ENCODE peak calls at places on chromosomes 13 and 19, in six cellular contexts. L is left lung, J is tibial artery, M is adrenal gland, Y is spleen, S is cardiac muscle cell. W is an unnamed sample. For H3K4me1, the result is how much of the 10 kb centered on the place peaks cover.

GRCh38 chr19:7742991-7743390 is 4.3 kb downstream of the CD209 start:
- DNase-seq in L (no peak), J (no peak), M (no peak), Y (peak), S (no peak), W (no peak)

GRCh38 chr19:18764591-18765051 is 26.5 kb downstream of the COMP start:
- DNase-seq in L (no peak), J (no peak), M (no peak), Y (no peak), S (no peak), W (no peak)

GRCh38 chr13:46947425-46948191 is 50.8 kb upstream of the HTR2A start:
- DNase-seq in L (no peak), J (no peak), M (no peak), Y (no peak), S (no peak), W (no peak)

GRCh38 chr19:6224308-6224675 is 55.5 kb downstream of the MLLT1 start:
- DNase-seq in L (peak), J (no peak), M (no peak), Y (no peak), S (no peak), W (no peak)

GRCh38 chr13:94454334-94454733 is 25.1 kb downstream of the DCT start:
- DNase-seq in L (no peak), J (no peak), M (no peak), Y (no peak), S (no peak), W (no peak)

GRCh38 chr13:30276178-30276577 is 31.2 kb downstream of the KATNAL1 start:
- DNase-seq in L (no peak), J (no peak), M (no peak), Y (no peak), S (no peak), W (no peak)

GRCh38 chr13:85586422-85586831 is 212.8 kb downstream of the SLITRK6 start:
- DNase-seq in L (no peak), J (no peak), M (no peak), Y (no peak), S (no peak), W (peak)

GRCh38 chr13:112071902-112072530 is 5.1 kb downstream of the SOX1 start:
- DNase-seq in L (no peak), J (no peak), M (no peak), Y (no peak), S (no peak), W (no peak)

GRCh38 chr13:40615619-40616018 is 50.8 kb downstream of the FOXO1 start:
- DNase-seq in L (no peak), J (no peak), M (no peak), Y (no peak), S (no peak), W (no peak)

GRCh38 chr19:6221878-6222746 is 57.7 kb downstream of the MLLT1 start:
- DNase-seq in L (peak), J (no peak), M (no peak), Y (peak), S (no peak), W (no peak)

GRCh38 chr13:106986033-106986484 is 418.1 kb upstream of the ARGLU1 start:
- DNase-seq in L (no peak), J (no peak), M (no peak), Y (no peak), S (peak), W (no peak)

GRCh38 chr19:29663861-29664752 is 1.2 kb upstream of the PLEKHF1 start:
- DNase-seq in L (peak), J (peak), M (no peak), Y (no peak), S (no peak), W (peak)

GRCh38 chr19:3210347-3211017 is 14.0 kb upstream of the CELF5 start:
- DNase-seq in L (peak), J (no peak), M (peak), Y (peak), S (peak), W (peak)

GRCh38 chr19:47613165-47614146 is 4.5 kb downstream of the BICRA start:
- DNase-seq in L (peak), J (no peak), M (no peak), Y (no peak), S (peak), W (peak)

GRCh38 chr13:49567501-49567900 is 17.9 kb downstream of the RCBTB1 start:
- DNase-seq in L (no peak), J (no peak), M (no peak), Y (no peak), S (no peak), W (no peak)

DNA sequence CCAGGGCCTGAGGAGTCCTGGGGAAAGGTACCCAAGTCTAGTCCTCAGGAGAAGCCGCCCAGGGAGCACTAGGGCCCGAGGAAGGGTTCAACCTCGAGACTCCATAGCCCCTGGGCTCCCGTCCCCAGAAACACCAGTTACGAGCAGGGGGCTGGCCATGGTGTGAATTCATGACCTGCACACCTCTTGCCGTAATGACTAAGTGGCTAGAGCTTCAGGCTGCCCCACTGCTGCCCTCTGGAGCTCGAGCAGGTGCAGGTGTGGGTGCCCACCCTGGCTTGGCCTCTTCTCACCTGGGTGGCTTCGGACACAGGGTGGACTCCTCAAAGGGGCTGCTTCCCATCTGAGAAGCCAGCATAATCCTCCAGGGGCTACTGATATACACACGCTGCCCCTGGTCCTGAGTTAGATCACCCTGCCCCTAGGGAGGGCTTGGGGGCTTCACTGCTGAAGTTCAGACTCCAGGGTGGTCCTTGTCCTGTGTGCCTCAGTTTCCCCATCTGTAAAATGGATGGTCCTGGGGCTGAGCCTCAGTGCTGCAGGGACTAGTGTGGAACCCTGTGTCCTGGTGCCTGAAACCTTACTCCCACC is 13.6 kb downstream of the SPC24 start:
- DNase-seq in L (no peak), J (no peak), M (no peak), Y (no peak), S (no peak), W (no peak)
- H3K4me1 ChIP-seq in L (half or more), J (half or more), M (under half), Y (half or more), S (under half), W (half or more)

GRCh38 chr19:14514215-14514871 is 3.9 kb downstream of the DNAJB1 start:
- DNase-seq in L (no peak), J (no peak), M (no peak), Y (no peak), S (no peak), W (no peak)
- H3K4me1 ChIP-seq in L (half or more), J (under half), M (half or more), Y (half or more), S (under half), W (under half)

GRCh38 chr19:57992841-57993240 is 9.8 kb downstream of the ZNF606 start:
- DNase-seq in L (no peak), J (no peak), M (no peak), Y (no peak), S (no peak), W (no peak)
- H3K4me1 ChIP-seq in L (under half), J (under half), M (under half), Y (under half), S (under half), W (under half)

GRCh38 chr13:98565726-98566577 is 11.0 kb downstream of the STK24 start:
- DNase-seq in L (no peak), J (peak), M (peak), Y (peak), S (peak), W (peak)
- H3K4me1 ChIP-seq in L (half or more), J (half or more), M (half or more), Y (half or more), S (under half), W (under half)

DNA sequence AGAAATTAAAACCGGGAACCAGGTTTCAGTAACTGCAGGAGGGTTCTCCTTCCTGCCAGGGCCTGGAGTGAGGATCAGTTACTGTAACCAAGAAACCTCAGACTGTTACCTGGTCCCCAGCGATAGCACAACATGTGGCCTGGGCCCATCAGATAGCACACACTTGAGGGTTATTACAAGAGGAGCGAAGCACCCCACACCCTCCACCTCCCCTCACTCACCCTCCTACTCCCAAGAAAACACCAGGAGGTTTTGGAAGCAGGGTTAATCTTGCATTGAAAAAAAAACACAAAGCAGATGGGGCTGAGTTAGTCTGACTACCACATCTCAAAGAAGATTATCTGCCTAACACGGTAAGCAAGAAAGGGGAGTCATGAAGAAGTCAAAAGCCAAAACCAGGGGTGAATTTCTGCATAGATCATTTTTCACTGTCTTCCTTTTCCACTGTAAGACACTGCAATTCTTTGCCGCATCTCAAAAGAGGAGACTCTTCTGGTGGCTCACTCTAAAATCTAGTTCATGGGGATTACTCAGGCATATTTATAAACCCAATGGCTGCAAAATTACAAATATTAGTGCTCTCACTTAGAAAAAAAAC is 75.9 kb upstream of the DOCK9 start:
- DNase-seq in L (no peak), J (no peak), M (no peak), Y (no peak), S (no peak), W (peak)
- H3K4me1 ChIP-seq in L (under half), J (under half), M (under half), Y (under half), S (under half), W (under half)

GRCh38 chr19:45097776-45098520 is 5.0 kb downstream of the PPP1R37 start:
- DNase-seq in L (no peak), J (no peak), M (peak), Y (no peak), S (peak), W (peak)
- H3K4me1 ChIP-seq in L (half or more), J (half or more), M (half or more), Y (half or more), S (under half), W (under half)